ENCODE peak calls at places on chromosomes 13 and 19, in six cellular contexts. S, B, Q, N, K and U are unnamed samples.

GRCh38 chr13:74110053-74110452 is 24.2 kb downstream of the KLF12 start:
- DNase-seq in Q (no peak), N (no peak), B (no peak), S (no peak), K (no peak), U (no peak)

GRCh38 chr19:56201973-56202372 is at the start of gene ZSCAN5C:
- DNase-seq in Q (no peak), B (no peak), K (no peak), N (no peak), S (no peak), U (no peak)

GRCh38 chr19:18397242-18398202 is at the start of gene LRRC25:
- DNase-seq in S (peak; percentile 63), N (peak; percentile 91), Q (no peak), B (no peak), K (no peak), U (no peak)

GRCh38 chr19:2428027-2428690 is 773 bp upstream of the TIMM13 start:
- DNase-seq in Q (peak; percentile 72), N (peak; percentile 76), K (no peak), B (no peak), S (peak; percentile 48), U (no peak)

GRCh38 chr13:78022164-78022877 is 103.7 kb upstream of the EDNRB start:
- DNase-seq in B (peak; percentile 94), K (no peak), N (no peak), Q (peak; percentile 65), S (no peak), U (peak; percentile 59)

GRCh38 chr19:40687525-40688016 is 2.9 kb downstream of the NUMBL start:
- DNase-seq in S (no peak), N (no peak), Q (peak; percentile 95), B (no peak), K (no peak), U (no peak)

GRCh38 chr19:3375221-3376088 is 9.1 kb downstream of the NFIC start:
- DNase-seq in N (no peak), K (no peak), B (no peak), S (peak; percentile 90), Q (peak; percentile 63), U (no peak)

GRCh38 chr13:62300021-62300420 is 884.4 kb upstream of the PCDH20 start:
- DNase-seq in N (no peak), S (no peak), Q (no peak), B (no peak), K (no peak), U (no peak)

GRCh38 chr13:113297370-113297871 is 382 bp downstream of the LAMP1 start:
- DNase-seq in B (peak; percentile 59), S (no peak), Q (peak; percentile 56), K (no peak), N (no peak), U (no peak)

GRCh38 chr13:106230450-106230849 is 305.0 kb downstream of the EFNB2 start:
- DNase-seq in K (no peak), S (no peak), B (no peak), N (no peak), Q (peak; percentile 31), U (peak; percentile 84)

GRCh38 chr19:35846038-35846668 is 6.2 kb downstream of the NPHS1 start:
- DNase-seq in S (no peak), N (peak; percentile 35), B (no peak), K (no peak), Q (peak; percentile 42), U (peak; percentile 37)

GRCh38 chr13:48595330-48596127 is 58.2 kb upstream of the CYSLTR2 start:
- DNase-seq in K (peak; percentile 50), N (peak; percentile 45), Q (peak; percentile 77), B (peak; percentile 48), S (peak; percentile 48), U (peak; percentile 65)

GRCh38 chr19:51749979-51750378 is 1.7 kb downstream of the FPR1 start:
- DNase-seq in B (no peak), K (no peak), N (no peak), S (no peak), Q (peak; percentile 64), U (peak; percentile 52)
- H3K9ac ChIP-seq in B (no peak overlapping the region), K (no peak overlapping the region), N (no peak overlapping the region), S (no peak overlapping the region), Q (no peak overlapping the region), U (no peak overlapping the region)

GRCh38 chr19:16381756-16382401 is 57.3 kb downstream of the KLF2 start:
- DNase-seq in B (no peak), K (no peak), Q (peak; percentile 97), N (no peak), S (no peak), U (no peak)
- TF ChIP-seq EZH2phosphoT487 in B (no peak), K (no peak), Q (no peak), N (no peak), S (no peak), U (no peak)

GRCh38 chr13:40665061-40665753 is 1.2 kb downstream of the FOXO1 start:
- DNase-seq in Q (peak; percentile 43), S (peak; percentile 57), B (peak; percentile 14), K (no peak), N (peak; percentile 59), U (peak; percentile 26)

GRCh38 chr13:40664100-40665060 is 2.1 kb downstream of the FOXO1 start:
- DNase-seq in K (no peak), S (peak; percentile 70), Q (peak; percentile 53), N (peak; percentile 45), B (peak; percentile 63), U (peak; percentile 49)

GRCh38 chr13:40666058-40666904 is at the start of gene FOXO1:
- DNase-seq in N (peak; percentile 94), Q (peak; percentile 92), K (peak; percentile 58), S (peak; percentile 100), B (peak; percentile 76), U (peak; percentile 78)

GRCh38 chr13:40666905-40667621 is 622 bp upstream of the FOXO1 start:
- DNase-seq in B (peak; percentile 33), S (peak; percentile 86), Q (peak; percentile 77), N (peak; percentile 84), K (no peak), U (peak; percentile 16)

DNA sequence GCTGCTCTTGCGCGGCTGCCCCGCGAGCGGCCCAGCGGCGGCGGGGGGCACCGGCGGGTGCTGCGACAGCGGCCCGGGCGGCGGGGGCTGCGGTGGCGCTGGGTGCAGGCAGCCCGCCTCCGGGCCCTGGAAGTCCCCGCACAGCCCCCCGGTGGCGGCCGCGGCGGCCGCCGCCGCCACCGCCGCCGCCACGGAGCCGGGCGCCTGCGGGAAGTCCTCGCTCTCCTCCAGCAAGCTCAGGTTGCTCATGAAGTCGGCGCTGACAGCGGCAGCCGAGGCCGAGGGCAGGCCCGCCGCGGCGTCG is 735 bp downstream of the FOXO1 start:
- DNase-seq in N (no peak), Q (peak; percentile 58), S (peak; percentile 65), K (no peak), B (peak; percentile 23), U (peak; percentile 13)
- H3K9ac ChIP-seq in N (no peak overlapping the region), Q (no peak overlapping the region), S (peak overlapping the region; percentile 72), K (peak overlapping the region; percentile 73), B (peak overlapping the region; percentile 60), U (peak overlapping the region; percentile 72)

DNA sequence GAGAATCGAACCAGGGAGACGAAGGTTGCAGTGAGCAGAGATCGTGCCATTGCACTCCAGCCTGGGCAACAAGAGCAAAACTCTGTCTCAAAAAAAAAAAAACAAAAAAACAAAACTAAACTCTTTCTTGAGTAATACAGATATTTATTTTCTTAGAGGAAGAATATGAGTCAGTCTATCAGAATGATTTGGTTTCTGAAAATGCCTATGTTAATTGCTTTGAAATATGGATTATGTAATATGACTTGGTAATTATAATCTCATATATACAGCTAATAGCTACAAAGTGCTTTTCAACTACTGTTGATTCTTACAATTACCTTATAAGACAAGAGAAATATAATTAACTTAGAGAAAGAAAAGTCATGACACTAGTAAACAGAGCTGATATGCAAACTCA is 88.1 kb downstream of the TBC1D4 start:
- DNase-seq in B (no peak), K (no peak), S (no peak), Q (peak; percentile 19), N (no peak), U (no peak)
- TF ChIP-seq EZH2phosphoT487 in B (no peak), K (no peak), S (no peak), Q (no peak), N (no peak), U (no peak)

DNA sequence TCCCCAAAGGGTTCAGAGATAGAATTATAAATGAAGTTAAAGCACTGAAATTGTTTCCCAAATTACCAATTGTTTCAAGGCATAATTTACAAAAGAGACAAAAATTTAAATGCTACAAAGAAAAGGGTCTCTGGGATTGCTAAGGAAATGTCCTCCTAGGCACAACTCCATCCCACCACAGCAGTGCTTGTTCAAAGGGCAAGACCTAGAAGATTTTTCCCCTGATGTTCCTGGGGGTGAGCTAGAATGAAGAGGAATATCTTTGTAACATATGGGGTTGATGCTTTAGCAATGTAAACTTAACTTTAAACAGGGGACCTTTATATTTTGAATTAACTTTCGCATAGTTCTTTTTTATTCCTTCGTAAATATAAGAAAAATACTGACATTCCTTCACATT is 1.6 kb downstream of the LCP1 start:
- DNase-seq in B (no peak), N (no peak), K (no peak), S (no peak), Q (no peak), U (no peak)
- H3K9ac ChIP-seq in B (peak overlapping the region; percentile 82), N (no peak overlapping the region), K (no peak overlapping the region), S (no peak overlapping the region), Q (no peak overlapping the region), U (peak overlapping the region; percentile 86)

GRCh38 chr19:30651066-30651465 is 278.9 kb downstream of the ZNF536 start:
- DNase-seq in B (no peak), Q (no peak), K (no peak), S (no peak), N (no peak), U (no peak)

GRCh38 chr19:30649149-30649548 is 277.0 kb downstream of the ZNF536 start:
- DNase-seq in S (no peak), N (no peak), B (no peak), K (no peak), Q (no peak), U (no peak)

GRCh38 chr19:30648321-30648720 is 276.1 kb downstream of the ZNF536 start:
- DNase-seq in B (no peak), S (peak; percentile 35), K (no peak), N (no peak), Q (peak; percentile 47), U (no peak)

GRCh38 chr19:30651691-30652090 is 279.5 kb downstream of the ZNF536 start:
- DNase-seq in S (no peak), Q (no peak), N (no peak), K (no peak), B (no peak), U (no peak)

GRCh38 chr19:30649934-30650614 is 277.9 kb downstream of the ZNF536 start:
- DNase-seq in B (peak; percentile 47), K (peak; percentile 46), N (peak; percentile 68), Q (peak; percentile 70), S (peak; percentile 70), U (peak; percentile 54)
- TF ChIP-seq EZH2phosphoT487 in B (no peak), K (no peak), N (no peak), Q (no peak), S (no peak), U (no peak)